ENCODE peak calls at places on chromosomes 5 and 9, in five cellular contexts. G, K, J, X and M are unnamed samples.

GRCh38 chr9:20364954-20365353 is 257.3 kb downstream of the MLLT3 start:
- DNase-seq in K (no peak), X (no peak), J (no peak), G (no peak), M (no peak)

GRCh38 chr5:113678924-113679575 is 165.6 kb downstream of the YTHDC2 start:
- DNase-seq in K (peak; percentile 50), J (no peak), X (peak; percentile 78), G (no peak), M (no peak)

GRCh38 chr5:115453391-115454095 is 91.0 kb downstream of the FEM1C start:
- DNase-seq in X (no peak), G (no peak), J (no peak), K (no peak), M (no peak)

GRCh38 chr9:108546223-108546622 is 309.6 kb downstream of the ACTL7B start:
- DNase-seq in J (no peak), X (no peak), K (no peak), G (no peak), M (no peak)

GRCh38 chr5:104498281-104498680 is 935.7 kb upstream of the NUDT12 start:
- DNase-seq in J (no peak), G (no peak), X (no peak), K (no peak), M (no peak)

GRCh38 chr5:14243768-14244167 is 100.6 kb downstream of the TRIO start:
- DNase-seq in G (no peak), K (no peak), X (no peak), J (no peak), M (no peak)

GRCh38 chr9:121861501-121862180 is 210.2 kb downstream of the DAB2IP start:
- DNase-seq in K (peak; percentile 31), G (no peak), J (no peak), X (peak; percentile 71), M (no peak)

GRCh38 chr5:40410231-40410861 is 269.4 kb upstream of the PTGER4 start:
- DNase-seq in X (no peak), G (no peak), J (no peak), K (no peak), M (no peak)

GRCh38 chr5:9652295-9652694 is 22.1 kb upstream of the TAS2R1 start:
- DNase-seq in X (no peak), K (no peak), J (no peak), G (no peak), M (no peak)

GRCh38 chr9:79799691-79800345 is 228.1 kb downstream of the TLE4 start:
- DNase-seq in J (peak; percentile 63), K (no peak), G (no peak), X (no peak), M (no peak)

GRCh38 chr5:172410839-172411238 is 43.5 kb downstream of the SH3PXD2B start:
- DNase-seq in X (no peak), G (no peak), J (no peak), K (no peak), M (no peak)

GRCh38 chr9:77750284-77750683 is 102.2 kb upstream of the GNA14 start:
- DNase-seq in J (no peak), K (no peak), G (no peak), X (no peak), M (no peak)

GRCh38 chr5:120545951-120546350 is 81.9 kb downstream of the PRR16 start:
- DNase-seq in K (no peak), X (no peak), J (no peak), G (no peak), M (no peak)

GRCh38 chr5:11104543-11105151 is 343.6 kb upstream of the DAP start:
- DNase-seq in K (no peak), J (no peak), G (no peak), X (no peak), M (no peak)
- H3K4me3 ChIP-seq in K (no peak overlapping the region), J (no peak overlapping the region), G (no peak overlapping the region), X (no peak overlapping the region), M (no peak overlapping the region)

GRCh38 chr5:150162142-150162513 is 4.5 kb upstream of the CDX1 start:
- DNase-seq in X (no peak), K (no peak), G (no peak), J (no peak), M (no peak)

GRCh38 chr5:150164211-150164610 is 2.4 kb upstream of the CDX1 start:
- DNase-seq in J (no peak), X (no peak), K (no peak), G (no peak), M (no peak)

GRCh38 chr5:150164640-150165039 is 1.9 kb upstream of the CDX1 start:
- DNase-seq in K (no peak), G (peak; percentile 75), J (no peak), X (no peak), M (no peak)

GRCh38 chr5:150163035-150163434 is 3.5 kb upstream of the CDX1 start:
- DNase-seq in K (no peak), J (no peak), X (no peak), G (no peak), M (no peak)

DNA sequence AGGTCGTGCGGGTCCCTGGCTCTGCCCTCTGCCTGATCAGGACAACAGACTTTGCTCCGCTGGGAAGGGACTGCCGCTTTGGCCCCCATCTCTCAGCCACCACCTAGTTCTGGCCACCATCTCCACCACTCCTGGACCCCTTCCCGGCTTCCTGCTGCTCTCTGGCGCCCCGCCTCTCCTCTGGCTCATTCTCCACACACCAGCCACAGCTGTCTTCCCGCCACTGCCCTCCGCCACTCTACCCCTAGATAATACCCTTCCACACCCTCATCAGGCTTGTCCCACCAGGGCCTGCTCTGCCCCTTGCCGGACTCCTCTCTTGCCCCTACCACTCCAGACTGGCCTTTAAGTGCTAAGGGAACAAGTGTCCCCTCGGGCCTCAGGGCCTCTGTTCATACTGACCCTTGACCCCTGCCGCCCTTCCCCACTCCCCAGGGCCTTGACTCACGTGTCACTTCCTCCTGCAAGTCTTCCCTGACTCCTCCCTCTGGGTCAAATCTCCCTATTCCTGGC is 3.0 kb upstream of the CDX1 start:
- DNase-seq in G (peak; percentile 81), J (no peak), X (peak; percentile 57), K (no peak), M (no peak)
- TF ChIP-seq CTCF in G (no peak), J (no peak), X (peak; percentile 27), K (no peak), M (no peak)

DNA sequence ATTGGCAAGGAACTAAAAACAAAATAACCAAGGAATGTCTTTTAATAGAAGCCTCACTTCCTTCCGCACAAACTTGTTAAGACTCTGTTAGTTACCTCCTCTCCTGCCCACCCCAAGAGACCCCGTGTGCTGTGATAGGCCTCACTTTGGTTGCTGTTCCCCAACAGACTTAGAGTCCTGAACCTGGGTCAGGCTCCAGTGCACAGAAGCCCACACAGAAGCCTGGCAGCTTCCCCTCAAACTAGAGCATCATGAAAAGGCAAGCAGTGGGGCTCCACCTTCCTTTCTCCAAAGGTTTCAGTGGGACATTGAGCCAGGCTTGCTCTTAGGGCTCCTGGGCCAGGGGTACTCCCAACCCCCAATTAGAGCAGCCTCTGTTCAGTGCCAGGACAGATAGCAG is 230.5 kb downstream of the ESM1 start:
- DNase-seq in G (no peak), K (no peak), J (no peak), X (no peak), M (no peak)
- H3K4me3 ChIP-seq in G (no peak overlapping the region), K (no peak overlapping the region), J (no peak overlapping the region), X (no peak overlapping the region), M (no peak overlapping the region)

GRCh38 chr9:136944519-136945332 is at the start of the genes C8G and FBXW5:
- DNase-seq in X (peak; percentile 97), J (peak; percentile 93), G (peak; percentile 95), K (peak; percentile 80), M (no peak)
- TF ChIP-seq CTCF in X (peak; percentile 91), J (peak; percentile 89), G (peak; percentile 100), K (no peak), M (peak; percentile 82)

GRCh38 chr5:35926389-35927051 is 11.9 kb downstream of the CAPSL start:
- DNase-seq in J (peak; percentile 44), X (peak; percentile 88), G (peak; percentile 26), K (peak; percentile 28), M (no peak)

GRCh38 chr5:35921930-35922329 is 16.5 kb downstream of the CAPSL start:
- DNase-seq in J (no peak), K (no peak), G (no peak), X (no peak), M (no peak)

GRCh38 chr5:35922468-35922867 is 16.0 kb downstream of the CAPSL start:
- DNase-seq in J (no peak), X (no peak), K (no peak), G (no peak), M (no peak)

GRCh38 chr5:35924122-35924949 is 14.1 kb downstream of the CAPSL start:
- DNase-seq in G (no peak), K (no peak), X (no peak), J (no peak), M (no peak)

GRCh38 chr5:35924950-35925722 is 13.3 kb downstream of the CAPSL start:
- DNase-seq in G (peak; percentile 60), X (peak; percentile 87), K (peak; percentile 21), J (peak; percentile 40), M (no peak)
- H3K4me3 ChIP-seq in G (peak overlapping the region; percentile 15), X (no peak overlapping the region), K (no peak overlapping the region), J (no peak overlapping the region), M (no peak overlapping the region)

GRCh38 chr9:34335376-34335775 is 6.0 kb downstream of the NUDT2 start:
- DNase-seq in G (no peak), J (no peak), K (no peak), X (no peak), M (no peak)

GRCh38 chr9:34338664-34339063 is 9.3 kb downstream of the NUDT2 start:
- DNase-seq in J (no peak), K (no peak), X (no peak), G (no peak), M (no peak)

GRCh38 chr9:34334337-34334824 is 5.0 kb downstream of the NUDT2 start:
- DNase-seq in J (no peak), X (peak; percentile 58), K (no peak), G (no peak), M (no peak)

GRCh38 chr9:34334916-34335315 is 5.5 kb downstream of the NUDT2 start:
- DNase-seq in J (no peak), G (no peak), X (no peak), K (no peak), M (no peak)

GRCh38 chr9:34337404-34337803 is 8.0 kb downstream of the NUDT2 start:
- DNase-seq in X (peak; percentile 37), K (no peak), J (no peak), G (no peak), M (no peak)
- TF ChIP-seq CTCF in X (peak; percentile 37), K (no peak), J (no peak), G (no peak), M (peak; percentile 33)

GRCh38 chr9:117782931-117783788 is 79.0 kb downstream of the TLR4 start:
- DNase-seq in G (peak; percentile 48), K (no peak), J (peak; percentile 58), X (peak; percentile 87), M (peak; percentile 71)
- H3K4me3 ChIP-seq in G (peak overlapping the region; percentile 10), K (no peak overlapping the region), J (peak overlapping the region; percentile 25), X (no peak overlapping the region), M (peak overlapping the region; percentile 55)

GRCh38 chr5:133779828-133780475 is 167.6 kb upstream of the FSTL4 start:
- DNase-seq in J (no peak), G (no peak), K (no peak), X (peak; percentile 49), M (no peak)
- TF ChIP-seq CTCF in J (no peak), G (no peak), K (no peak), X (peak; percentile 67), M (peak; percentile 27)